ENCODE peak calls at places on chromosomes 7 and 10, in eight cellular contexts. One of them, this sample, is unnamed.
A peak's percentile ranks its signal among the peaks of the same experiment; 100 is the strongest.

GRCh38 chr7:18425227-18425626 is 70.3 kb upstream of the HDAC9 start:
- DNase-seq in suprapubic skin: no peak
- DNase-seq in transverse colon: no peak
- DNase-seq in tibial artery: no peak
- DNase-seq in heart right ventricle: no peak
- DNase-seq in body of pancreas: no peak
- DNase-seq in PC-3: no peak
- DNase-seq in IMR-90: no peak
- DNase-seq in this sample: no peak

GRCh38 chr10:20142311-20142710 is 326.1 kb downstream of the PLXDC2 start:
- DNase-seq in IMR-90: no peak
- DNase-seq in tibial artery: no peak
- DNase-seq in PC-3: no peak
- DNase-seq in body of pancreas: no peak
- DNase-seq in suprapubic skin: no peak
- DNase-seq in heart right ventricle: no peak
- DNase-seq in transverse colon: no peak
- DNase-seq in this sample: no peak

GRCh38 chr10:53253221-53253620 is 480.6 kb upstream of the MBL2 start:
- DNase-seq in PC-3: no peak
- DNase-seq in heart right ventricle: no peak
- DNase-seq in tibial artery: no peak
- DNase-seq in suprapubic skin: no peak
- DNase-seq in IMR-90: no peak
- DNase-seq in body of pancreas: no peak
- DNase-seq in transverse colon: no peak
- DNase-seq in this sample: no peak

GRCh38 chr10:32377458-32378370 is 30.8 kb upstream of the EPC1 start:
- DNase-seq in body of pancreas: peak; percentile 26
- DNase-seq in IMR-90: peak; percentile 45
- DNase-seq in tibial artery: no peak
- DNase-seq in suprapubic skin: no peak
- DNase-seq in heart right ventricle: no peak
- DNase-seq in transverse colon: peak; percentile 35
- DNase-seq in PC-3: peak; percentile 59
- DNase-seq in this sample: no peak

GRCh38 chr7:135207739-135208416 is 3.4 kb downstream of the WDR91 start:
- DNase-seq in body of pancreas: no peak
- DNase-seq in transverse colon: no peak
- DNase-seq in IMR-90: no peak
- DNase-seq in heart right ventricle: no peak
- DNase-seq in PC-3: no peak
- DNase-seq in tibial artery: no peak
- DNase-seq in suprapubic skin: no peak
- DNase-seq in this sample: no peak

GRCh38 chr7:122689346-122690109 is 9.4 kb downstream of the RNF133 start:
- DNase-seq in tibial artery: no peak
- DNase-seq in body of pancreas: no peak
- DNase-seq in suprapubic skin: no peak
- DNase-seq in transverse colon: no peak
- DNase-seq in PC-3: no peak
- DNase-seq in IMR-90: no peak
- DNase-seq in heart right ventricle: no peak
- DNase-seq in this sample: no peak

GRCh38 chr7:16398211-16399017 is 22.9 kb downstream of the CRPPA start:
- DNase-seq in PC-3: no peak
- DNase-seq in tibial artery: no peak
- DNase-seq in transverse colon: no peak
- DNase-seq in heart right ventricle: no peak
- DNase-seq in suprapubic skin: no peak
- DNase-seq in IMR-90: peak; percentile 5
- DNase-seq in body of pancreas: peak; percentile 24
- DNase-seq in this sample: no peak

GRCh38 chr10:788796-789748 is 99.6 kb upstream of the DIP2C start:
- DNase-seq in PC-3: peak; percentile 69
- DNase-seq in suprapubic skin: peak; percentile 84
- DNase-seq in tibial artery: peak; percentile 81
- DNase-seq in transverse colon: peak; percentile 82
- DNase-seq in heart right ventricle: peak; percentile 68
- DNase-seq in body of pancreas: peak; percentile 69
- DNase-seq in IMR-90: peak; percentile 60
- DNase-seq in this sample: no peak

GRCh38 chr7:40177071-40177470 is 42.3 kb downstream of the SUGCT start:
- DNase-seq in tibial artery: no peak
- DNase-seq in heart right ventricle: no peak
- DNase-seq in PC-3: no peak
- DNase-seq in suprapubic skin: no peak
- DNase-seq in body of pancreas: no peak
- DNase-seq in IMR-90: no peak
- DNase-seq in transverse colon: no peak
- DNase-seq in this sample: no peak

GRCh38 chr10:94194256-94194655 is 168.5 kb downstream of the NOC3L start:
- DNase-seq in suprapubic skin: no peak
- DNase-seq in body of pancreas: no peak
- DNase-seq in heart right ventricle: no peak
- DNase-seq in PC-3: peak; percentile 35
- DNase-seq in transverse colon: no peak
- DNase-seq in tibial artery: no peak
- DNase-seq in IMR-90: peak; percentile 57
- DNase-seq in this sample: no peak

GRCh38 chr7:74568658-74569057 is 88.9 kb upstream of the GTF2I start:
- DNase-seq in transverse colon: no peak
- DNase-seq in suprapubic skin: no peak
- DNase-seq in tibial artery: no peak
- DNase-seq in heart right ventricle: no peak
- DNase-seq in IMR-90: no peak
- DNase-seq in body of pancreas: no peak
- DNase-seq in PC-3: no peak
- DNase-seq in this sample: no peak

GRCh38 chr7:18386590-18386989 is 109.0 kb upstream of the HDAC9 start:
- DNase-seq in PC-3: no peak
- DNase-seq in IMR-90: no peak
- DNase-seq in suprapubic skin: no peak
- DNase-seq in transverse colon: no peak
- DNase-seq in tibial artery: no peak
- DNase-seq in heart right ventricle: no peak
- DNase-seq in body of pancreas: no peak
- DNase-seq in this sample: no peak

GRCh38 chr7:123024989-123025758 is 29.7 kb upstream of the TAS2R16 start:
- DNase-seq in heart right ventricle: no peak
- DNase-seq in body of pancreas: no peak
- DNase-seq in tibial artery: no peak
- DNase-seq in PC-3: peak; percentile 88
- DNase-seq in IMR-90: no peak
- DNase-seq in suprapubic skin: no peak
- DNase-seq in transverse colon: no peak
- DNase-seq in this sample: no peak

GRCh38 chr10:88792656-88793055 is 9.9 kb upstream of the LIPM start:
- DNase-seq in PC-3: peak; percentile 31
- DNase-seq in suprapubic skin: no peak
- DNase-seq in heart right ventricle: peak; percentile 26
- DNase-seq in transverse colon: peak; percentile 10
- DNase-seq in body of pancreas: no peak
- DNase-seq in IMR-90: peak; percentile 45
- DNase-seq in tibial artery: peak; percentile 67
- DNase-seq in this sample: no peak

GRCh38 chr7:15341811-15342210 is 220.0 kb downstream of the AGMO start:
- DNase-seq in heart right ventricle: no peak
- DNase-seq in IMR-90: no peak
- DNase-seq in suprapubic skin: no peak
- DNase-seq in tibial artery: no peak
- DNase-seq in body of pancreas: no peak
- DNase-seq in transverse colon: no peak
- DNase-seq in PC-3: no peak
- DNase-seq in this sample: no peak

GRCh38 chr10:35135861-35136260 is 9.2 kb downstream of the CREM start:
- DNase-seq in PC-3: no peak
- DNase-seq in heart right ventricle: no peak
- DNase-seq in tibial artery: no peak
- DNase-seq in transverse colon: peak; percentile 32
- DNase-seq in IMR-90: peak; percentile 52
- DNase-seq in body of pancreas: no peak
- DNase-seq in suprapubic skin: no peak
- DNase-seq in this sample: no peak

GRCh38 chr7:92634924-92635519 is 44.8 kb upstream of the FAM133B start:
- DNase-seq in heart right ventricle: no peak
- DNase-seq in transverse colon: no peak
- DNase-seq in suprapubic skin: no peak
- DNase-seq in IMR-90: peak; percentile 90
- DNase-seq in PC-3: peak; percentile 70
- DNase-seq in body of pancreas: no peak
- DNase-seq in tibial artery: no peak
- DNase-seq in this sample: no peak

GRCh38 chr7:90313908-90314307 is 7.2 kb downstream of the FAM237B start:
- DNase-seq in PC-3: no peak
- DNase-seq in body of pancreas: no peak
- DNase-seq in IMR-90: no peak
- DNase-seq in heart right ventricle: no peak
- DNase-seq in tibial artery: no peak
- DNase-seq in suprapubic skin: no peak
- DNase-seq in transverse colon: no peak
- DNase-seq in this sample: no peak

GRCh38 chr7:26348987-26349809 is 57.5 kb downstream of the SNX10 start:
- DNase-seq in IMR-90: no peak
- DNase-seq in heart right ventricle: no peak
- DNase-seq in PC-3: peak; percentile 64
- DNase-seq in suprapubic skin: no peak
- DNase-seq in tibial artery: no peak
- DNase-seq in transverse colon: no peak
- DNase-seq in body of pancreas: no peak
- DNase-seq in this sample: no peak

GRCh38 chr10:78729366-78729765 is 339.4 kb upstream of the ZMIZ1 start:
- DNase-seq in tibial artery: no peak
- DNase-seq in IMR-90: no peak
- DNase-seq in suprapubic skin: peak; percentile 56
- DNase-seq in PC-3: no peak
- DNase-seq in transverse colon: no peak
- DNase-seq in body of pancreas: no peak
- DNase-seq in heart right ventricle: no peak
- DNase-seq in this sample: no peak
- H3K4me1 ChIP-seq in tibial artery: peaks cover 6% of the 10 kb centered on the region
- H3K4me1 ChIP-seq in IMR-90: no peaks in the 10 kb centered on the region
- H3K4me1 ChIP-seq in suprapubic skin: no peaks in the 10 kb centered on the region
- H3K4me1 ChIP-seq in PC-3: no peaks in the 10 kb centered on the region
- H3K4me1 ChIP-seq in transverse colon: no peaks in the 10 kb centered on the region
- H3K4me1 ChIP-seq in body of pancreas: no peaks in the 10 kb centered on the region
- H3K4me1 ChIP-seq in heart right ventricle: peaks cover 17% of the 10 kb centered on the region
- H3K4me1 ChIP-seq in this sample: no peaks in the 10 kb centered on the region

GRCh38 chr7:99929730-99930053 is 272 bp upstream of the GJC3 start:
- DNase-seq in PC-3: no peak
- DNase-seq in body of pancreas: no peak
- DNase-seq in tibial artery: no peak
- DNase-seq in suprapubic skin: no peak
- DNase-seq in transverse colon: no peak
- DNase-seq in IMR-90: no peak
- DNase-seq in heart right ventricle: no peak
- DNase-seq in this sample: no peak

GRCh38 chr7:99928188-99928587 is 1.2 kb downstream of the GJC3 start:
- DNase-seq in transverse colon: no peak
- DNase-seq in heart right ventricle: no peak
- DNase-seq in tibial artery: no peak
- DNase-seq in suprapubic skin: no peak
- DNase-seq in PC-3: no peak
- DNase-seq in IMR-90: no peak
- DNase-seq in body of pancreas: no peak
- DNase-seq in this sample: no peak

GRCh38 chr7:99930376-99930775 is 956 bp upstream of the GJC3 start:
- DNase-seq in suprapubic skin: no peak
- DNase-seq in PC-3: no peak
- DNase-seq in IMR-90: no peak
- DNase-seq in heart right ventricle: no peak
- DNase-seq in transverse colon: no peak
- DNase-seq in tibial artery: no peak
- DNase-seq in body of pancreas: no peak
- DNase-seq in this sample: no peak

GRCh38 chr7:99927536-99927935 is 1.9 kb downstream of the GJC3 start:
- DNase-seq in IMR-90: no peak
- DNase-seq in heart right ventricle: no peak
- DNase-seq in PC-3: no peak
- DNase-seq in suprapubic skin: no peak
- DNase-seq in transverse colon: no peak
- DNase-seq in tibial artery: no peak
- DNase-seq in body of pancreas: no peak
- DNase-seq in this sample: no peak

GRCh38 chr7:99928994-99929729 is at the start of gene GJC3:
- DNase-seq in IMR-90: peak; percentile 52
- DNase-seq in heart right ventricle: peak; percentile 68
- DNase-seq in body of pancreas: peak; percentile 17
- DNase-seq in transverse colon: peak; percentile 53
- DNase-seq in suprapubic skin: no peak
- DNase-seq in tibial artery: no peak
- DNase-seq in PC-3: peak; percentile 59
- DNase-seq in this sample: no peak
- H3K27ac ChIP-seq in IMR-90: no peak within 1 kb of the TSS
- H3K27ac ChIP-seq in heart right ventricle: peak within 1 kb of the TSS; percentile 79
- H3K27ac ChIP-seq in body of pancreas: no peak within 1 kb of the TSS
- H3K27ac ChIP-seq in transverse colon: no peak within 1 kb of the TSS
- H3K27ac ChIP-seq in suprapubic skin: no peak within 1 kb of the TSS
- H3K27ac ChIP-seq in tibial artery: no peak within 1 kb of the TSS
- H3K27ac ChIP-seq in PC-3: no peak within 1 kb of the TSS
- H3K27ac ChIP-seq in this sample: no peak within 1 kb of the TSS

GRCh38 chr10:29117781-29118180 is 171.1 kb upstream of the LYZL1 start:
- DNase-seq in PC-3: no peak
- DNase-seq in tibial artery: no peak
- DNase-seq in transverse colon: no peak
- DNase-seq in body of pancreas: no peak
- DNase-seq in heart right ventricle: no peak
- DNase-seq in IMR-90: no peak
- DNase-seq in suprapubic skin: no peak
- DNase-seq in this sample: no peak

GRCh38 chr10:29124864-29125263 is 164.0 kb upstream of the LYZL1 start:
- DNase-seq in suprapubic skin: no peak
- DNase-seq in IMR-90: no peak
- DNase-seq in tibial artery: no peak
- DNase-seq in PC-3: peak; percentile 4
- DNase-seq in heart right ventricle: no peak
- DNase-seq in transverse colon: no peak
- DNase-seq in body of pancreas: no peak
- DNase-seq in this sample: no peak

GRCh38 chr10:29113251-29113945 is 175.5 kb upstream of the LYZL1 start:
- DNase-seq in body of pancreas: no peak
- DNase-seq in PC-3: no peak
- DNase-seq in suprapubic skin: no peak
- DNase-seq in IMR-90: no peak
- DNase-seq in tibial artery: no peak
- DNase-seq in heart right ventricle: no peak
- DNase-seq in transverse colon: no peak
- DNase-seq in this sample: no peak

GRCh38 chr10:29120216-29120615 is 168.7 kb upstream of the LYZL1 start:
- DNase-seq in PC-3: peak; percentile 81
- DNase-seq in transverse colon: no peak
- DNase-seq in tibial artery: no peak
- DNase-seq in body of pancreas: no peak
- DNase-seq in IMR-90: peak; percentile 89
- DNase-seq in suprapubic skin: no peak
- DNase-seq in heart right ventricle: no peak
- DNase-seq in this sample: no peak

GRCh38 chr10:29119374-29119773 is 169.5 kb upstream of the LYZL1 start:
- DNase-seq in IMR-90: peak; percentile 18
- DNase-seq in suprapubic skin: no peak
- DNase-seq in body of pancreas: peak; percentile 34
- DNase-seq in heart right ventricle: no peak
- DNase-seq in transverse colon: peak; percentile 72
- DNase-seq in tibial artery: no peak
- DNase-seq in PC-3: peak; percentile 53
- DNase-seq in this sample: no peak
- TF ChIP-seq CTCF in IMR-90: peak; percentile 41
- TF ChIP-seq CTCF in suprapubic skin: no peak
- TF ChIP-seq CTCF in body of pancreas: peak; percentile 25
- TF ChIP-seq CTCF in heart right ventricle: peak; percentile 52
- TF ChIP-seq CTCF in transverse colon: peak; percentile 33
- TF ChIP-seq CTCF in tibial artery: peak; percentile 17
- TF ChIP-seq CTCF in PC-3: peak; percentile 64
- TF ChIP-seq CTCF in this sample: peak; percentile 22

GRCh38 chr10:132628966-132629900 is 91.6 kb downstream of the INPP5A start:
- DNase-seq in suprapubic skin: peak; percentile 62
- DNase-seq in transverse colon: no peak
- DNase-seq in IMR-90: no peak
- DNase-seq in PC-3: no peak
- DNase-seq in tibial artery: peak; percentile 64
- DNase-seq in heart right ventricle: peak; percentile 9
- DNase-seq in body of pancreas: no peak
- DNase-seq in this sample: no peak
- H3K4me1 ChIP-seq in suprapubic skin: peaks cover 80% of the 10 kb centered on the region
- H3K4me1 ChIP-seq in transverse colon: peaks cover 77% of the 10 kb centered on the region
- H3K4me1 ChIP-seq in IMR-90: peaks cover 27% of the 10 kb centered on the region
- H3K4me1 ChIP-seq in PC-3: peaks cover 3% of the 10 kb centered on the region
- H3K4me1 ChIP-seq in tibial artery: peaks cover 94% of the 10 kb centered on the region
- H3K4me1 ChIP-seq in heart right ventricle: peaks cover 90% of the 10 kb centered on the region
- H3K4me1 ChIP-seq in body of pancreas: peaks cover 28% of the 10 kb centered on the region
- H3K4me1 ChIP-seq in this sample: peaks cover 56% of the 10 kb centered on the region

This sample was measured in esophagus squamous epithelium.